ENCODE peak calls at places on chromosomes 5 and 9, in six cellular contexts. U is neural crest cell, V is NCI-H748 treated with DMSO at 0.1 percent for 48 hours, B is aorta, N is A549, C is NCI-H510A treated with DMSO at 0.1 percent for 48 hours. X is an unnamed sample.

GRCh38 chr9:5621327-5621726 is 7.6 kb upstream of the RIC1 start:
- DNase-seq in N (peak), V (no peak), U (no peak), B (no peak), C (no peak), X (no peak)

GRCh38 chr5:39062530-39062929 is 11.7 kb downstream of the RICTOR start:
- DNase-seq in C (no peak), B (no peak), N (no peak), U (no peak), V (no peak), X (no peak)

GRCh38 chr5:149730620-149731331 is 666 bp downstream of the PPARGC1B start:
- DNase-seq in N (peak), B (peak), C (peak), U (peak), V (no peak), X (peak)

GRCh38 chr9:120411862-120412424 is 168.0 kb downstream of the CDK5RAP2 start:
- DNase-seq in C (no peak), V (no peak), B (peak), N (no peak), U (no peak), X (no peak)

GRCh38 chr9:92988215-92988731 is 41.0 kb downstream of the FGD3 start:
- DNase-seq in C (no peak), N (no peak), B (no peak), V (no peak), U (no peak), X (no peak)

GRCh38 chr5:95644351-95645042 is 2.1 kb upstream of the RFESD start:
- DNase-seq in N (peak), B (no peak), V (peak), U (peak), C (peak), X (peak)

GRCh38 chr9:117718085-117718484 is 13.9 kb downstream of the TLR4 start:
- DNase-seq in C (no peak), N (no peak), V (no peak), U (no peak), B (no peak), X (peak)

GRCh38 chr5:108430931-108431608 is 49.2 kb upstream of the FBXL17 start:
- DNase-seq in N (no peak), V (no peak), B (no peak), U (no peak), C (no peak), X (no peak)

GRCh38 chr5:135223891-135224625 is 175.0 kb downstream of the MACROH2A1 start:
- DNase-seq in U (no peak), B (peak), C (no peak), V (no peak), N (no peak), X (no peak)

GRCh38 chr9:100515578-100516494 is 42.9 kb downstream of the TMEFF1 start:
- DNase-seq in N (no peak), C (no peak), U (no peak), B (no peak), V (no peak), X (no peak)

GRCh38 chr9:70902705-70903131 is 218.7 kb downstream of the TRPM3 start:
- DNase-seq in B (peak), V (no peak), C (no peak), U (no peak), N (peak), X (no peak)

GRCh38 chr5:169584998-169585451 is 1.5 kb downstream of the SPDL1 start:
- DNase-seq in V (no peak), N (no peak), C (no peak), U (no peak), B (no peak), X (no peak)

GRCh38 chr5:96408841-96409458 is 24.1 kb downstream of the PCSK1 start:
- DNase-seq in V (no peak), N (no peak), B (no peak), U (no peak), C (no peak), X (no peak)

GRCh38 chr5:164422400-164422799 is 917.0 kb downstream of the MAT2B start:
- DNase-seq in C (no peak), V (peak), N (no peak), B (no peak), U (peak), X (no peak)

GRCh38 chr9:73613092-73613701 is 461.5 kb downstream of the ANXA1 start:
- DNase-seq in C (no peak), B (no peak), U (no peak), N (no peak), V (no peak), X (no peak)

GRCh38 chr5:96209829-96210228 is 223.2 kb downstream of the PCSK1 start:
- DNase-seq in U (no peak), C (no peak), B (no peak), V (no peak), N (no peak), X (no peak)

GRCh38 chr5:84861306-84861705 is 476.6 kb upstream of the EDIL3 start:
- DNase-seq in U (no peak), N (no peak), C (no peak), V (no peak), B (no peak), X (no peak)

GRCh38 chr9:470041-470781 is 255.5 kb downstream of the DOCK8 start:
- DNase-seq in V (peak), C (peak), U (peak), N (peak), B (peak), X (peak)

GRCh38 chr9:127525426-127526188 is 74.3 kb downstream of the LRSAM1 start:
- DNase-seq in N (no peak), V (peak), C (no peak), U (no peak), B (no peak), X (no peak)

GRCh38 chr9:38649731-38650363 is 29.5 kb upstream of the ANKRD18A start:
- DNase-seq in V (no peak), B (no peak), C (no peak), U (no peak), N (no peak), X (no peak)

GRCh38 chr5:73201547-73202513 is 28.8 kb downstream of the TMEM174 start:
- DNase-seq in V (no peak), C (peak), B (peak), U (peak), N (peak), X (peak)

GRCh38 chr9:89603629-89604462 is 966 bp upstream of the GADD45G start:
- DNase-seq in U (peak), C (peak), V (peak), N (peak), B (peak), X (peak)

GRCh38 chr5:42547146-42547545 is 123.9 kb downstream of the GHR start:
- DNase-seq in U (no peak), C (no peak), V (no peak), B (no peak), N (no peak), X (no peak)

GRCh38 chr9:120242397-120242796 is 337.6 kb downstream of the CDK5RAP2 start:
- DNase-seq in N (no peak), C (no peak), V (no peak), B (no peak), U (no peak), X (no peak)

GRCh38 chr5:171673328-171673727 is 112.3 kb upstream of the SMIM23 start:
- DNase-seq in V (no peak), N (no peak), U (no peak), B (no peak), C (no peak), X (no peak)

GRCh38 chr5:180636403-180637075 is 12.9 kb downstream of the FLT4 start:
- DNase-seq in U (no peak), V (no peak), N (no peak), C (no peak), B (peak), X (no peak)

GRCh38 chr9:125409217-125409636 is 147.6 kb downstream of the GAPVD1 start:
- DNase-seq in C (no peak), B (peak), N (no peak), U (no peak), V (no peak), X (peak)

GRCh38 chr5:1222147-1222546 is 3.0 kb upstream of the SLC6A18 start:
- DNase-seq in B (no peak), U (no peak), V (no peak), C (no peak), N (no peak), X (no peak)

GRCh38 chr5:14071433-14071832 is 71.7 kb upstream of the TRIO start:
- DNase-seq in N (no peak), U (no peak), V (no peak), C (no peak), B (no peak), X (no peak)

GRCh38 chr5:111932628-111933027 is 175.6 kb upstream of the NREP start:
- DNase-seq in V (no peak), C (no peak), N (no peak), U (no peak), B (no peak), X (no peak)

GRCh38 chr9:76537150-76537646 is 78.2 kb downstream of the GCNT1 start:
- DNase-seq in C (no peak), B (no peak), U (no peak), V (no peak), N (no peak), X (no peak)

GRCh38 chr9:27491164-27491563 is 32.9 kb upstream of the IFNK start:
- DNase-seq in C (no peak), N (no peak), V (no peak), U (no peak), B (no peak), X (no peak)

GRCh38 chr9:136793063-136793946 is 2.2 kb downstream of the TMEM141 start:
- DNase-seq in U (no peak), B (peak), V (no peak), N (no peak), C (no peak), X (no peak)

GRCh38 chr5:169805527-169805934 is 168.5 kb downstream of the DOCK2 start:
- DNase-seq in B (no peak), V (no peak), C (no peak), U (peak), N (no peak), X (peak)

GRCh38 chr5:133467325-133467700 is 145.0 kb downstream of the FSTL4 start:
- DNase-seq in B (no peak), C (no peak), V (no peak), U (no peak), N (no peak), X (no peak)

GRCh38 chr5:72438141-72438540 is 69.1 kb downstream of the ZNF366 start:
- DNase-seq in V (no peak), C (no peak), N (no peak), U (no peak), B (no peak), X (peak)